ENCODE peak calls at places on chromosomes 11 and 22, in six cellular contexts. One of them, this sample, is unnamed.

GRCh38 chr11:2211113-2211971 is 39.7 kb upstream of the TH start:
- DNase-seq in sigmoid colon: peak
- DNase-seq in body of pancreas: peak
- DNase-seq in esophagus squamous epithelium: no peak
- DNase-seq in endothelial cell: no peak
- DNase-seq in PC-3: no peak
- DNase-seq in this sample: no peak

GRCh38 chr11:68798221-68798813 is 43.4 kb downstream of the CPT1A start:
- DNase-seq in sigmoid colon: no peak
- DNase-seq in body of pancreas: peak
- DNase-seq in esophagus squamous epithelium: no peak
- DNase-seq in endothelial cell: peak
- DNase-seq in PC-3: peak
- DNase-seq in this sample: no peak

GRCh38 chr11:3208272-3208671 is 10.3 kb downstream of the MRGPRG start:
- DNase-seq in sigmoid colon: no peak
- DNase-seq in body of pancreas: no peak
- DNase-seq in esophagus squamous epithelium: no peak
- DNase-seq in endothelial cell: no peak
- DNase-seq in PC-3: no peak
- DNase-seq in this sample: no peak

GRCh38 chr11:110991621-110992355 is 253.7 kb upstream of the POU2AF2 start:
- DNase-seq in sigmoid colon: peak
- DNase-seq in body of pancreas: peak
- DNase-seq in esophagus squamous epithelium: no peak
- DNase-seq in endothelial cell: no peak
- DNase-seq in PC-3: no peak
- DNase-seq in this sample: no peak

GRCh38 chr22:33467718-33468117 is 409.5 kb upstream of the SYN3 start:
- DNase-seq in sigmoid colon: no peak
- DNase-seq in body of pancreas: no peak
- DNase-seq in esophagus squamous epithelium: no peak
- DNase-seq in endothelial cell: no peak
- DNase-seq in PC-3: no peak
- DNase-seq in this sample: no peak

GRCh38 chr11:92136792-92137191 is 87.8 kb upstream of the FAT3 start:
- DNase-seq in sigmoid colon: no peak
- DNase-seq in body of pancreas: no peak
- DNase-seq in esophagus squamous epithelium: no peak
- DNase-seq in endothelial cell: peak
- DNase-seq in PC-3: peak
- DNase-seq in this sample: no peak

GRCh38 chr11:3605721-3606324 is 36.0 kb downstream of the ART5 start:
- DNase-seq in sigmoid colon: no peak
- DNase-seq in body of pancreas: no peak
- DNase-seq in esophagus squamous epithelium: no peak
- DNase-seq in endothelial cell: no peak
- DNase-seq in PC-3: peak
- DNase-seq in this sample: no peak

GRCh38 chr11:100632970-100633452 is 54.1 kb upstream of the ARHGAP42 start:
- DNase-seq in sigmoid colon: peak
- DNase-seq in body of pancreas: peak
- DNase-seq in esophagus squamous epithelium: no peak
- DNase-seq in endothelial cell: no peak
- DNase-seq in PC-3: peak
- DNase-seq in this sample: no peak

GRCh38 chr11:68460741-68461283 is at the start of gene PPP6R3:
- DNase-seq in sigmoid colon: no peak
- DNase-seq in body of pancreas: no peak
- DNase-seq in esophagus squamous epithelium: no peak
- DNase-seq in endothelial cell: no peak
- DNase-seq in PC-3: no peak
- DNase-seq in this sample: no peak

GRCh38 chr11:43367382-43368178 is 8.9 kb downstream of the TTC17 start:
- DNase-seq in sigmoid colon: no peak
- DNase-seq in body of pancreas: no peak
- DNase-seq in esophagus squamous epithelium: no peak
- DNase-seq in endothelial cell: no peak
- DNase-seq in PC-3: no peak
- DNase-seq in this sample: no peak

GRCh38 chr11:16920559-16920958 is 93.7 kb downstream of the PLEKHA7 start:
- DNase-seq in sigmoid colon: no peak
- DNase-seq in body of pancreas: no peak
- DNase-seq in esophagus squamous epithelium: no peak
- DNase-seq in endothelial cell: no peak
- DNase-seq in PC-3: no peak
- DNase-seq in this sample: no peak

GRCh38 chr11:69010964-69011623 is 2.0 kb downstream of the MRGPRF start:
- DNase-seq in sigmoid colon: peak
- DNase-seq in body of pancreas: peak
- DNase-seq in esophagus squamous epithelium: no peak
- DNase-seq in endothelial cell: peak
- DNase-seq in PC-3: no peak
- DNase-seq in this sample: no peak

GRCh38 chr22:24289138-24289537 is 18.5 kb downstream of the SPECC1L start:
- DNase-seq in sigmoid colon: no peak
- DNase-seq in body of pancreas: no peak
- DNase-seq in esophagus squamous epithelium: no peak
- DNase-seq in endothelial cell: no peak
- DNase-seq in PC-3: peak
- DNase-seq in this sample: no peak

GRCh38 chr11:121367434-121367833 is 74.9 kb downstream of the SC5D start:
- DNase-seq in sigmoid colon: no peak
- DNase-seq in body of pancreas: peak
- DNase-seq in esophagus squamous epithelium: no peak
- DNase-seq in endothelial cell: no peak
- DNase-seq in PC-3: no peak
- DNase-seq in this sample: no peak

DNA sequence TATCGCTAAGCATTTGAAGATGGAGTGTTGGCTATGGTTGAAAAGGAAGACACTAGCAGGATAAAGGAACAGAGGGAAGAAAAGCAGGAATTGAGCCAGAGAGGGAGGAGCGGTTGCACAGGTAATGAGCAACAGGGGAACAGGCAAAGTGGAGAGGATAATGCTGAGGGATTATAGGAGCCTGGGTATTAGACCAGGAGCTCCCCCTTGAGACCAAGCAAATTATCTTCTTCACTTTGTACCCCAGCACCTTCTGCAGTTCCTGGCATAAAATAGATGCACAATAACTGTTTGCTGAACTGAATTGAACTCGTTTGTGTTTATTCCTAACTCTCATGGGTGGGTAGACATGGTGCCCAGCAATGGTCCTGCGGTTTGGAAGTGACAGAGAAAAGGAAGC is 54.6 kb upstream of the OR5P2 start:
- DNase-seq in sigmoid colon: no peak
- DNase-seq in body of pancreas: no peak
- DNase-seq in esophagus squamous epithelium: no peak
- DNase-seq in endothelial cell: no peak
- DNase-seq in PC-3: peak
- DNase-seq in this sample: no peak
- TF ChIP-seq CTCF in sigmoid colon: no peak
- TF ChIP-seq CTCF in body of pancreas: no peak
- TF ChIP-seq CTCF in esophagus squamous epithelium: no peak
- TF ChIP-seq CTCF in endothelial cell: no peak
- TF ChIP-seq CTCF in PC-3: peak
- TF ChIP-seq CTCF in this sample: peak

GRCh38 chr11:108117746-108118371 is 3.5 kb upstream of the ACAT1 start:
- DNase-seq in sigmoid colon: no peak
- DNase-seq in body of pancreas: no peak
- DNase-seq in esophagus squamous epithelium: no peak
- DNase-seq in endothelial cell: no peak
- DNase-seq in PC-3: peak
- DNase-seq in this sample: peak
- TF ChIP-seq CTCF in sigmoid colon: no peak
- TF ChIP-seq CTCF in body of pancreas: peak
- TF ChIP-seq CTCF in esophagus squamous epithelium: peak
- TF ChIP-seq CTCF in endothelial cell: peak
- TF ChIP-seq CTCF in PC-3: peak
- TF ChIP-seq CTCF in this sample: peak

DNA sequence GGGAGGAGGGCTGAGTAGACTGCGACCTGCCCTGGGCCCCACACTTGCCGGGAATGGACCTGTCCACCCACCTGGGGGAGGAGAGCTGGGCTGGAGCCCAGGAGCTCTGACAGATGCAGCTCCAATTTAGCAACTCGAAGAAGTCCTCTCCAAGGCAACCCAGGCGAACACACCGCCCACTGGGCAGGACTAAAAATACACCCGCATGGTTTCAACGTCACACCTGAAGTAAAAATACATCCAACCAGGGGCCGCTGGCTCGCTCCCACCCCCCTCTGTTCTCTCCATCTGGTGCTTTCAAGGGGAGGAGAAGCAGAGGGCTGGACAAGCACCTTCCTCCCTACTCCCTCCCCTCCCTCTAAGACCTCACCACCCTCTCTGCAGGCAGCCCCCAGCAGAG is 119.9 kb downstream of the FEZ1 start:
- DNase-seq in sigmoid colon: peak
- DNase-seq in body of pancreas: peak
- DNase-seq in esophagus squamous epithelium: no peak
- DNase-seq in endothelial cell: no peak
- DNase-seq in PC-3: no peak
- DNase-seq in this sample: no peak
- TF ChIP-seq CTCF in sigmoid colon: no peak
- TF ChIP-seq CTCF in body of pancreas: peak
- TF ChIP-seq CTCF in esophagus squamous epithelium: no peak
- TF ChIP-seq CTCF in endothelial cell: no peak
- TF ChIP-seq CTCF in PC-3: no peak
- TF ChIP-seq CTCF in this sample: no peak

DNA sequence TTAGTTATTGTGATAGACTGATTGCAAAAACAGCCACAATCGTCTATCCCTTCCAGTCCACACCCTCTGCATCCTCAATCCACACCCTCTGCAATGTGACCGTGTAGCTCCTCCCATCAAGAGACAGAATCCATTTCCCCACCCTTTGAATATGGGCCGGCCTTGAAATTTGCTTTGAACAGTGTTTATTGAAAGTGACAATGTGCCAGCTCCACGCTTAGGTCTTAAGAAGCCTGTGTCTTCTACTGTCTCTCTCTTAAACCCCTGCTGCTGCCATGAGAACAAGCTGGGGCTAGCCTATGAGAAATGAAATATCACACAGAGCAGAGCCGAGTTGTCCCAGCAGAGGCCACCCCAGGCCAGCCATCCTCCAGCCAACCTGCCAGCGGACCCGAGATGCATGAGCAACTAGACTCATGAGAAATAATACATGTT is 22.3 kb upstream of the MICAL2 start:
- DNase-seq in sigmoid colon: peak
- DNase-seq in body of pancreas: no peak
- DNase-seq in esophagus squamous epithelium: no peak
- DNase-seq in endothelial cell: no peak
- DNase-seq in PC-3: peak
- DNase-seq in this sample: no peak
- TF ChIP-seq CTCF in sigmoid colon: no peak
- TF ChIP-seq CTCF in body of pancreas: peak
- TF ChIP-seq CTCF in esophagus squamous epithelium: peak
- TF ChIP-seq CTCF in endothelial cell: no peak
- TF ChIP-seq CTCF in PC-3: no peak
- TF ChIP-seq CTCF in this sample: peak

GRCh38 chr11:11987503-11988022 is 20.9 kb downstream of the DKK3 start:
- DNase-seq in sigmoid colon: no peak
- DNase-seq in body of pancreas: no peak
- DNase-seq in esophagus squamous epithelium: no peak
- DNase-seq in endothelial cell: no peak
- DNase-seq in PC-3: peak
- DNase-seq in this sample: no peak
- TF ChIP-seq CTCF in sigmoid colon: no peak
- TF ChIP-seq CTCF in body of pancreas: no peak
- TF ChIP-seq CTCF in esophagus squamous epithelium: no peak
- TF ChIP-seq CTCF in endothelial cell: peak
- TF ChIP-seq CTCF in PC-3: peak
- TF ChIP-seq CTCF in this sample: no peak

This sample was measured in D721Med.